ENCODE peak calls at places on chromosomes 2 and 18, in four cellular contexts. X, V, F and C are unnamed samples.

GRCh38 chr2:173339807-173340206 is 14.9 kb upstream of the CDCA7 start:
- DNase-seq in X (no peak), V (no peak), F (no peak), C (no peak)

GRCh38 chr2:53938904-53939303 is 31.9 kb downstream of the PSME4 start:
- DNase-seq in X (no peak), V (no peak), F (no peak), C (no peak)

GRCh38 chr2:209579236-209579749 is 155.4 kb downstream of the MAP2 start:
- DNase-seq in X (no peak), V (peak), F (no peak), C (no peak)

GRCh38 chr18:2857491-2858063 is 10.8 kb downstream of the EMILIN2 start:
- DNase-seq in X (no peak), V (peak), F (no peak), C (no peak)

GRCh38 chr2:177721815-177722552 is 329.4 kb downstream of the AGPS start:
- DNase-seq in X (no peak), V (no peak), F (no peak), C (no peak)

GRCh38 chr2:233201271-233202013 is 50.0 kb upstream of the ATG16L1 start:
- DNase-seq in X (peak), V (no peak), F (no peak), C (no peak)

GRCh38 chr18:58195278-58195721 is 151.3 kb downstream of the NEDD4L start:
- DNase-seq in X (peak), V (no peak), F (no peak), C (no peak)

GRCh38 chr2:224357098-224357901 is 44.6 kb downstream of the FAM124B start:
- DNase-seq in X (peak), V (peak), F (peak), C (peak)

GRCh38 chr2:173264603-173265366 is 89.9 kb upstream of the CDCA7 start:
- DNase-seq in X (peak), V (no peak), F (no peak), C (no peak)

GRCh38 chr18:41266616-41267015 is 688.4 kb upstream of the PIK3C3 start:
- DNase-seq in X (no peak), V (no peak), F (no peak), C (no peak)

GRCh38 chr2:77831471-77831870 is 309.3 kb upstream of the LRRTM4 start:
- DNase-seq in X (no peak), V (no peak), F (no peak), C (no peak)

GRCh38 chr2:98118161-98118560 is 31.2 kb downstream of the VWA3B start:
- DNase-seq in X (no peak), V (peak), F (no peak), C (no peak)

GRCh38 chr18:12766986-12767433 is 64.2 kb downstream of the PSMG2 start:
- DNase-seq in X (no peak), V (no peak), F (peak), C (no peak)